ENCODE peak calls at places on chromosomes 3 and 15, in six cellular contexts. D is GM04503; C is amniotic stem cell; B is T follicular helper cell; V is stimulated activated CD4-positive, alpha-beta T cell treated with anti-CD3 and anti-CD28 coated beads, Interleukin-1b, Interleukin-23, amount 100 ng/mL, for 1 hour; I is HEK293T. K is an unnamed sample.

GRCh38 chr15:66043264-66043663 is 174.0 kb downstream of the RAB11A start:
- DNase-seq in D (no peak), C (no peak), B (no peak), V (no peak), I (no peak), K (no peak)

GRCh38 chr15:60518511-60518910 is 39.6 kb upstream of the ICE2 start:
- DNase-seq in D (no peak), C (no peak), B (no peak), V (no peak), I (no peak), K (no peak)

GRCh38 chr15:58538225-58538731 is 106.5 kb downstream of the LIPC start:
- DNase-seq in D (no peak), C (no peak), B (no peak), V (no peak), I (no peak), K (no peak)

GRCh38 chr3:161096771-161097367 is 8.3 kb downstream of the B3GALNT1 start:
- DNase-seq in D (no peak), C (no peak), B (no peak), V (no peak), I (no peak), K (no peak)

GRCh38 chr3:159760056-159760455 is 228.6 kb upstream of the IL12A start:
- DNase-seq in D (no peak), C (no peak), B (no peak), V (no peak), I (no peak), K (no peak)

GRCh38 chr3:180085122-180085710 is 48.5 kb upstream of the PEX5L start:
- DNase-seq in D (no peak), C (no peak), B (no peak), V (no peak), I (no peak), K (no peak)

GRCh38 chr3:174223611-174224010 is 635.5 kb upstream of the NAALADL2 start:
- DNase-seq in D (no peak), C (no peak), B (no peak), V (no peak), I (no peak), K (no peak)

GRCh38 chr3:164467027-164467426 is 611.3 kb downstream of the SI start:
- DNase-seq in D (no peak), C (no peak), B (no peak), V (no peak), I (no peak), K (no peak)

GRCh38 chr3:128283429-128283828 is 130.1 kb downstream of the EEFSEC start:
- DNase-seq in D (no peak), C (no peak), B (no peak), V (no peak), I (no peak), K (no peak)